ENCODE peak calls at places on chromosomes 4 and X, in nine cellular contexts. X, P, Q, G, J, Y, Z, H and W are unnamed samples.

GRCh38 chr4:150152764-150153163 is 74.5 kb downstream of the DCLK2 start:
- DNase-seq in J (no peak), Q (no peak), H (no peak), G (peak; percentile 38), Z (no peak), X (no peak), Y (peak; percentile 68), P (no peak), W (no peak)

GRCh38 chrX:20173856-20174255 is 32.2 kb upstream of the EIF1AX start:
- DNase-seq in X (no peak), J (no peak), Y (no peak), Z (no peak), G (no peak), Q (no peak), P (no peak), H (no peak), W (no peak)

GRCh38 chr4:151266542-151266941 is 10.4 kb upstream of the PRSS48 start:
- DNase-seq in X (no peak), Q (no peak), H (no peak), Z (no peak), Y (peak; percentile 50), J (no peak), G (no peak), P (no peak), W (no peak)

GRCh38 chr4:77310931-77311330 is 153.9 kb downstream of the CCNG2 start:
- DNase-seq in P (no peak), H (no peak), Y (no peak), X (no peak), Z (no peak), Q (no peak), G (no peak), J (no peak), W (no peak)

GRCh38 chr4:161010227-161010626 is 1153.6 kb downstream of the FSTL5 start:
- DNase-seq in J (no peak), Z (no peak), H (no peak), G (no peak), P (no peak), Y (no peak), X (no peak), Q (no peak), W (no peak)

GRCh38 chr4:76867880-76868655 is 29.9 kb downstream of the SOWAHB start:
- DNase-seq in X (no peak), Q (no peak), J (no peak), P (no peak), Y (no peak), Z (no peak), H (no peak), G (no peak), W (no peak)

GRCh38 chr4:109332926-109333464 is 30.5 kb upstream of the COL25A1 start:
- DNase-seq in Q (no peak), X (no peak), Y (no peak), J (no peak), Z (no peak), H (no peak), G (no peak), P (no peak), W (no peak)

GRCh38 chr4:151824647-151825046 is 63.8 kb upstream of the GATB start:
- DNase-seq in X (no peak), Z (no peak), H (no peak), J (no peak), Q (no peak), Y (no peak), G (no peak), P (no peak), W (no peak)

GRCh38 chrX:68832516-68833447 is 4.0 kb downstream of the EFNB1 start:
- DNase-seq in Q (no peak), X (no peak), H (no peak), J (no peak), Z (no peak), P (no peak), Y (no peak), G (no peak), W (no peak)

GRCh38 chr4:1559896-1560650 is 124.0 kb downstream of the FAM53A start:
- DNase-seq in G (no peak), Z (no peak), H (no peak), X (no peak), P (no peak), Q (no peak), J (no peak), Y (no peak), W (no peak)

GRCh38 chrX:51779306-51779705 is 36.1 kb downstream of the GSPT2 start:
- DNase-seq in P (no peak), X (no peak), Y (no peak), G (no peak), H (no peak), Z (no peak), J (no peak), Q (no peak), W (no peak)

GRCh38 chrX:15761564-15762191 is 23.6 kb downstream of the CA5B start:
- DNase-seq in G (peak; percentile 26), Z (no peak), J (no peak), Y (peak; percentile 41), H (no peak), X (no peak), Q (no peak), P (no peak), W (no peak)

GRCh38 chr4:6298035-6298434 is 28.4 kb downstream of the WFS1 start:
- DNase-seq in J (no peak), Z (no peak), Y (peak; percentile 45), H (no peak), Q (no peak), G (no peak), X (no peak), P (no peak), W (no peak)

GRCh38 chr4:60463846-60464502 is 736.2 kb upstream of the ADGRL3 start:
- DNase-seq in G (peak; percentile 36), Y (no peak), P (no peak), J (no peak), X (no peak), Q (no peak), Z (no peak), H (no peak), W (no peak)

GRCh38 chr4:118883861-118884260 is 4.8 kb upstream of the SYNPO2 start:
- DNase-seq in X (no peak), Q (no peak), Z (no peak), H (no peak), G (no peak), J (no peak), P (no peak), Y (no peak), W (no peak)

DNA sequence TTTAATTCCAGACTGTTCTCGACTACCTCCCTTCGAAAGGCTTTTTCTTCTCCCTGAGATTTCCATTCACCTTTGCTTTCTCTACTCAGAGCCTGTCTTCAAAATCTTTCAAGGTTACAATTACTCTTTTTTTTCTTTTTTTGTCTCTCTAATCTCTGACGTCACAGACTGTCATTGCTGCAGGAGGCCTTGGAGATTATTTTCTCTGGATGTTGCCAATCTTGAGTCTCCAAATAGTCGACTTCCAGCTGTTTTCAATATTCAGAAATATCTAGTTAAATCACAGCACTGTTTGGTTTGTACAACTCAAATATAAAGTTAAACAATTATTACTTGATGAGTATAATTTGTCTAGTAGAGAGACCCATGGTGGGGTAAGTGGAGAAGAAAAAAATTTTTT is 359.0 kb upstream of the BOD1L1 start:
- DNase-seq in G (peak; percentile 6), Y (no peak), X (no peak), Z (no peak), P (no peak), Q (no peak), J (no peak), H (no peak), W (no peak)
- H3K27me3 ChIP-seq in G (no peaks in the 10 kb centered on the region), Y (peaks cover 7% of the 10 kb centered on the region), X (no peaks in the 10 kb centered on the region), Z (no peaks in the 10 kb centered on the region), P (no peaks in the 10 kb centered on the region), Q (no peaks in the 10 kb centered on the region), J (no peaks in the 10 kb centered on the region), H (no peaks in the 10 kb centered on the region), W (no peaks in the 10 kb centered on the region)

GRCh38 chr4:90030202-90030601 is 97.0 kb upstream of the CCSER1 start:
- DNase-seq in P (no peak), Q (no peak), X (no peak), J (no peak), Y (no peak), Z (no peak), G (no peak), H (no peak), W (no peak)

GRCh38 chr4:90024519-90024918 is 102.7 kb upstream of the CCSER1 start:
- DNase-seq in Q (no peak), G (no peak), H (no peak), J (no peak), X (no peak), Z (no peak), Y (no peak), P (no peak), W (no peak)

GRCh38 chr4:90027565-90027964 is 99.6 kb upstream of the CCSER1 start:
- DNase-seq in G (no peak), J (no peak), P (no peak), Q (no peak), Z (no peak), H (no peak), X (no peak), Y (no peak), W (no peak)

GRCh38 chr4:90028460-90028859 is 98.7 kb upstream of the CCSER1 start:
- DNase-seq in J (no peak), X (no peak), H (no peak), G (no peak), Y (no peak), Z (no peak), P (no peak), Q (no peak), W (no peak)

GRCh38 chr4:90025248-90025647 is 101.9 kb upstream of the CCSER1 start:
- DNase-seq in J (no peak), Z (no peak), H (no peak), Y (peak; percentile 0), X (no peak), G (peak; percentile 10), Q (no peak), P (no peak), W (no peak)
- TF ChIP-seq CTCF in J (no peak), Z (no peak), H (no peak), Y (peak; percentile 30), X (no peak), G (no peak), Q (peak; percentile 19), P (no peak), W (no peak)

DNA sequence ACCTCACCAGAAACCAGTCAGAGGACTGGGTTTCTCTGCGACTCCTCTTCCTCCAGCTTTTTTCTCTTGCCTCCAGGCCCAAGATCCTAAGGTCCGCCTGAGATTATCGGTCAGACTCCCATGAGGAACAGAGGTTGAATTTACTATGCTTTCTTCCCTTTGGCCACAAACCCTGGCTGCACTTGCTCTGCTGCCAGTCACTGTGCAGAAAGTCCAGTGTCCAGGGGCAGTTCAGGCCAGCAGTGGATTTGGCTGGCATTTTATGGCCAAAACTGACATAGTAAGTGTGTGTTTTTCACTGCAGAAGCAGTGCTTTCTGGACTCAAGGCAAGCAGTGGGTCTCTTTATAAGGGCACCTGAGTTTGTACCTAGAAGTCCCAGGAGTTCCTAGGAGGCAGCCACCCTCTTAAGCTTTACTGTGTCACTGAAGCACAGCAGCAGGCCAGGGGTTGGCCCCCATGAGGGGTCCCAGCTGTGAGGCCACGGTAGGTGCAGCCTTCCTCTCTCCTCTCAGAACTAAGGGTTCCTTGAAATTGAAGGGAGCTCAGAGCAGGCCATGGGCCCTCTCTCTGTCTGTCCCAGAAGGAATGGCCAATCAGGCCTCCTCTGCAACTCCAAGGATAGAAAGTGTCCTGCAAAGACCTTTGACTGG is 3.4 kb downstream of the RTL5 start:
- DNase-seq in H (no peak), P (no peak), Q (no peak), J (no peak), X (no peak), G (no peak), Z (no peak), Y (no peak), W (no peak)
- H3K27me3 ChIP-seq in H (peaks cover 5% of the 10 kb centered on the region), P (no peaks in the 10 kb centered on the region), Q (peaks cover 2% of the 10 kb centered on the region), J (peaks cover 7% of the 10 kb centered on the region), X (no peaks in the 10 kb centered on the region), G (peaks cover 3% of the 10 kb centered on the region), Z (no peaks in the 10 kb centered on the region), Y (peaks cover 49% of the 10 kb centered on the region), W (peaks cover 53% of the 10 kb centered on the region)

GRCh38 chr4:177579649-177580048 is 137.4 kb upstream of the AGA start:
- DNase-seq in J (no peak), G (peak; percentile 54), H (no peak), X (no peak), P (no peak), Q (no peak), Y (peak; percentile 16), Z (no peak), W (no peak)
- TF ChIP-seq CTCF in J (no peak), G (no peak), H (no peak), X (no peak), P (no peak), Q (peak; percentile 8), Y (peak; percentile 43), Z (no peak), W (no peak)